ENCODE peak calls at places on chromosomes 2 and 18, in five cellular contexts. Q is A549, L is uterus, W is endothelial cell of umbilical vein, J is adrenal gland. N is an unnamed sample.

GRCh38 chr2:60053791-60054190 is 499.7 kb downstream of the BCL11A start:
- DNase-seq in Q (no peak), L (no peak), W (no peak), J (no peak), N (peak)

GRCh38 chr2:232878855-232879617 is 9.0 kb downstream of the SNORC start:
- DNase-seq in Q (no peak), L (no peak), W (no peak), J (no peak), N (no peak)

GRCh38 chr18:32343634-32344033 is 127.0 kb downstream of the GAREM1 start:
- DNase-seq in Q (no peak), L (no peak), W (no peak), J (no peak), N (no peak)

GRCh38 chr2:239264838-239265651 is 135.8 kb downstream of the HDAC4 start:
- DNase-seq in Q (peak), L (no peak), W (no peak), J (peak), N (peak)

GRCh38 chr18:42480521-42480920 is 525.5 kb downstream of the PIK3C3 start:
- DNase-seq in Q (no peak), L (no peak), W (no peak), J (no peak), N (no peak)

GRCh38 chr18:56307354-56307753 is 331.0 kb downstream of the TXNL1 start:
- DNase-seq in Q (no peak), L (no peak), W (no peak), J (no peak), N (no peak)

GRCh38 chr2:99698896-99699295 is 209.1 kb upstream of the REV1 start:
- DNase-seq in Q (no peak), L (no peak), W (no peak), J (no peak), N (no peak)

GRCh38 chr18:159037-159652 is 788 bp downstream of the USP14 start:
- DNase-seq in Q (peak), L (no peak), W (peak), J (no peak), N (no peak)

GRCh38 chr2:217794133-217794986 is 208.4 kb downstream of the TNS1 start:
- DNase-seq in Q (no peak), L (no peak), W (no peak), J (peak), N (no peak)

GRCh38 chr2:26088038-26088643 is 54.3 kb downstream of the RAB10 start:
- DNase-seq in Q (peak), L (no peak), W (peak), J (no peak), N (no peak)

GRCh38 chr2:38033651-38034050 is 42.3 kb downstream of the CYP1B1 start:
- DNase-seq in Q (no peak), L (no peak), W (no peak), J (no peak), N (no peak)

GRCh38 chr2:31957748-31958717 is 52.8 kb downstream of the MEMO1 start:
- DNase-seq in Q (no peak), L (no peak), W (no peak), J (no peak), N (no peak)

GRCh38 chr18:32469190-32469611 is 1.5 kb downstream of the GAREM1 start:
- DNase-seq in Q (peak), L (peak), W (peak), J (peak), N (peak)

GRCh38 chr2:45707661-45708060 is 56.2 kb downstream of the PRKCE start:
- DNase-seq in Q (no peak), L (no peak), W (no peak), J (no peak), N (no peak)

GRCh38 chr18:79621501-79621900 is 58.1 kb upstream of the CTDP1 start:
- DNase-seq in Q (no peak), L (no peak), W (no peak), J (no peak), N (no peak)

GRCh38 chr18:48938827-48939367 is 11.9 kb downstream of the SMAD7 start:
- DNase-seq in Q (no peak), L (no peak), W (peak), J (no peak), N (no peak)

GRCh38 chr2:130834091-130834922 is 2.4 kb upstream of the ARHGEF4 start:
- DNase-seq in Q (peak), L (no peak), W (no peak), J (no peak), N (no peak)

GRCh38 chr2:41222593-41222992 is 770.7 kb upstream of the SLC8A1 start:
- DNase-seq in Q (no peak), L (no peak), W (no peak), J (no peak), N (no peak)

GRCh38 chr2:23584054-23584745 is 199.2 kb downstream of the KLHL29 start:
- DNase-seq in Q (no peak), L (peak), W (no peak), J (no peak), N (no peak)

GRCh38 chr2:46184794-46185583 is 112.2 kb upstream of the EPAS1 start:
- DNase-seq in Q (peak), L (no peak), W (no peak), J (peak), N (no peak)

GRCh38 chr2:44909831-44910230 is 31.7 kb upstream of the SIX3 start:
- DNase-seq in Q (peak), L (no peak), W (no peak), J (no peak), N (no peak)

GRCh38 chr2:216082805-216083204 is 1.1 kb downstream of the TMEM169 start:
- DNase-seq in Q (peak), L (no peak), W (no peak), J (peak), N (peak)

GRCh38 chr2:191758420-191759199 is 80.7 kb downstream of the NABP1 start:
- DNase-seq in Q (peak), L (no peak), W (peak), J (peak), N (peak)

GRCh38 chr18:63818212-63818611 is 43.0 kb downstream of the SERPINB7 start:
- DNase-seq in Q (no peak), L (no peak), W (no peak), J (no peak), N (no peak)

GRCh38 chr18:22503803-22504202 is 86.1 kb upstream of the CTAGE1 start:
- DNase-seq in Q (no peak), L (peak), W (no peak), J (no peak), N (no peak)

GRCh38 chr18:5431836-5432575 is 111.8 kb downstream of the EPB41L3 start:
- DNase-seq in Q (no peak), L (no peak), W (peak), J (no peak), N (no peak)

GRCh38 chr2:489084-489483 is 188.1 kb downstream of the TMEM18 start:
- DNase-seq in Q (no peak), L (no peak), W (no peak), J (no peak), N (no peak)

GRCh38 chr2:37348155-37348554 is 3.7 kb downstream of the QPCT start:
- DNase-seq in Q (no peak), L (no peak), W (no peak), J (no peak), N (no peak)

GRCh38 chr2:204984421-204984925 is 439.2 kb downstream of the PARD3B start:
- DNase-seq in Q (no peak), L (no peak), W (no peak), J (no peak), N (no peak)

GRCh38 chr2:134819334-134819733 is 19.1 kb upstream of the ACMSD start:
- DNase-seq in Q (peak), L (no peak), W (peak), J (no peak), N (no peak)

GRCh38 chr2:9234680-9235387 is 28.2 kb downstream of the ASAP2 start:
- DNase-seq in Q (peak), L (no peak), W (peak), J (no peak), N (no peak)

GRCh38 chr18:48422947-48423378 is 13.8 kb upstream of the ZBTB7C start:
- DNase-seq in Q (no peak), L (no peak), W (no peak), J (no peak), N (no peak)

GRCh38 chr2:162711832-162712540 is 126.6 kb downstream of the KCNH7 start:
- DNase-seq in Q (no peak), L (no peak), W (no peak), J (no peak), N (no peak)

GRCh38 chr18:8626414-8627106 is 17.3 kb downstream of the RAB12 start:
- DNase-seq in Q (no peak), L (no peak), W (peak), J (no peak), N (no peak)
- TF ChIP-seq POLR2A in Q (no peak), L (no peak), W (no peak), J (no peak), N (no peak)

DNA sequence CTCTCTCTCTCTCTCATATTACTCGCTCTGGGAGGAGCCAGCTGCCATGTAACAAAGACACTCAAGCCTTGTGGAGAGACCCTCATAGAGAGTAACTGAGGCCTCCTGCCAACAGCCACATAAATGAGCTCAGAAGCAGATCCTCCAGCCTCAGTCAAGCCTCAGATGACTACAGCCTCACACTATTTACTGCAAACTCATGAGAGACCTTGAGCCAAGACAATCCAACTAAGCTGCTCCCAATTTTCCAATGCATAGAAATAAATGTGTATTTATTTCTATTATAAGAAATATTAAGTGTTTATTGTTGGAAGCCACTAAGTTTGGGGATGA is 173.1 kb upstream of the CHAC2 start:
- DNase-seq in Q (no peak), L (no peak), W (no peak), J (no peak), N (no peak)
- TF ChIP-seq POLR2A in Q (no peak), L (no peak), W (no peak), J (no peak), N (no peak)

GRCh38 chr2:27663463-27664244 is at the start of the genes SLC4A1AP and SUPT7L:
- DNase-seq in Q (peak), L (peak), W (peak), J (peak), N (peak)
- TF ChIP-seq POLR2A in Q (peak), L (no peak), W (peak), J (peak), N (peak)

GRCh38 chr2:88016086-88016947 is at the start of gene RNU2-63P:
- DNase-seq in Q (peak), L (peak), W (peak), J (peak), N (peak)
- TF ChIP-seq POLR2A in Q (peak), L (no peak), W (peak), J (peak), N (peak)

N was measured in Peyer's patch.